ENCODE peak calls at places on chromosome 1, in eight cellular contexts. U is nephron progenitor cell; Q is aorta; M is heart left ventricle; C is activated gamma-delta T cell treated with Interleukin-2 at 50 U/mL for 16 hours; Z is DMS79; X is stimulated activated CD4-positive, alpha-beta T cell treated with anti-CD3 and anti-CD28 coated beads, Interleukin-4, amount 100 ng/mL, for 1 hour; O is NCI-H345. P is an unnamed sample.

GRCh38 chr1:186187601-186188000 is 187.5 kb downstream of the TPR start:
- DNase-seq in O (no peak), Q (no peak), C (no peak), M (no peak), X (no peak), U (no peak), Z (no peak), P (no peak)

GRCh38 chr1:154350383-154350782 is 25.1 kb downstream of the ATP8B2 start:
- DNase-seq in O (no peak), Z (no peak), U (no peak), X (no peak), M (no peak), C (no peak), Q (no peak), P (no peak)

GRCh38 chr1:201183728-201184127 is 6.9 kb upstream of the IGFN1 start:
- DNase-seq in Z (no peak), Q (no peak), O (no peak), X (no peak), U (no peak), M (no peak), C (no peak), P (no peak)

GRCh38 chr1:156498447-156499193 is 2.0 kb downstream of the MEF2D start:
- DNase-seq in O (no peak), X (no peak), M (peak), U (peak), Q (no peak), Z (no peak), C (no peak), P (no peak)

GRCh38 chr1:51644533-51645197 is 27.8 kb downstream of the OSBPL9 start:
- DNase-seq in M (peak), C (no peak), O (no peak), Q (no peak), Z (no peak), X (no peak), U (no peak), P (no peak)

GRCh38 chr1:179786815-179787736 is 44.0 kb downstream of the FAM163A start:
- DNase-seq in O (peak), C (no peak), M (peak), Z (peak), X (no peak), Q (no peak), U (no peak), P (no peak)

GRCh38 chr1:236844499-236845271 is 49.6 kb downstream of the MTR start:
- DNase-seq in M (no peak), X (no peak), U (no peak), Q (no peak), O (no peak), C (no peak), Z (no peak), P (no peak)

GRCh38 chr1:156524481-156524869 is 23.9 kb upstream of the MEF2D start:
- DNase-seq in Q (no peak), C (no peak), U (no peak), M (no peak), X (no peak), O (no peak), Z (no peak), P (no peak)

GRCh38 chr1:235054961-235055360 is 73.7 kb downstream of the TOMM20 start:
- DNase-seq in C (no peak), U (no peak), M (no peak), O (no peak), Z (no peak), X (no peak), Q (no peak), P (no peak)

GRCh38 chr1:8517579-8518489 is 199.9 kb downstream of the SLC45A1 start:
- DNase-seq in M (no peak), U (no peak), Z (no peak), C (no peak), O (no peak), Q (no peak), X (no peak), P (no peak)

GRCh38 chr1:3036646-3037280 is 15.5 kb downstream of the ACTRT2 start:
- DNase-seq in M (no peak), O (no peak), Q (peak), U (no peak), X (no peak), Z (no peak), C (no peak), P (no peak)

GRCh38 chr1:39980555-39981313 is 25.8 kb downstream of the MFSD2A start:
- DNase-seq in M (no peak), C (no peak), O (no peak), U (no peak), X (no peak), Z (no peak), Q (no peak), P (no peak)

GRCh38 chr1:40039245-40039756 is 1.2 kb upstream of the CAP1 start:
- DNase-seq in Q (no peak), M (no peak), Z (peak), X (no peak), U (no peak), C (no peak), O (peak), P (no peak)

GRCh38 chr1:209486861-209487260 is 96.7 kb upstream of the CAMK1G start:
- DNase-seq in U (no peak), Q (no peak), Z (no peak), M (no peak), O (no peak), C (no peak), X (no peak), P (no peak)